ENCODE peak calls at places on chromosome 2, in seven cellular contexts. Z is GM20000, B is colonic mucosa, L is nephron progenitor cell, I is right lobe of liver, F is coronary artery, D is kidney epithelial cell. V is an unnamed sample.

GRCh38 chr2:60413819-60414178 is 139.7 kb downstream of the BCL11A start:
- DNase-seq in Z (peak), B (no peak), L (no peak), I (no peak), F (no peak), D (no peak), V (no peak)

GRCh38 chr2:26349690-26350089 is 3.1 kb upstream of the ADGRF3 start:
- DNase-seq in Z (no peak), B (no peak), L (no peak), I (no peak), F (no peak), D (no peak), V (no peak)

GRCh38 chr2:191202881-191203397 is 42.3 kb upstream of the MYO1B start:
- DNase-seq in Z (no peak), B (no peak), L (no peak), I (no peak), F (no peak), D (no peak), V (peak)

GRCh38 chr2:21461754-21462153 is 338.0 kb downstream of the TDRD15 start:
- DNase-seq in Z (no peak), B (no peak), L (no peak), I (no peak), F (no peak), D (no peak), V (no peak)

GRCh38 chr2:128603411-128603924 is 284.8 kb upstream of the HS6ST1 start:
- DNase-seq in Z (no peak), B (no peak), L (no peak), I (peak), F (peak), D (no peak), V (no peak)

GRCh38 chr2:95347681-95348608 is 50.8 kb downstream of the KCNIP3 start:
- DNase-seq in Z (no peak), B (peak), L (no peak), I (peak), F (peak), D (no peak), V (no peak)

GRCh38 chr2:20487392-20488135 is 40.7 kb downstream of the RHOB start:
- DNase-seq in Z (no peak), B (no peak), L (no peak), I (no peak), F (no peak), D (no peak), V (no peak)

GRCh38 chr2:160294339-160294803 is 94.3 kb upstream of the ITGB6 start:
- DNase-seq in Z (no peak), B (peak), L (no peak), I (peak), F (no peak), D (no peak), V (peak)

GRCh38 chr2:112566104-112566503 is 18.3 kb upstream of the CHCHD5 start:
- DNase-seq in Z (no peak), B (no peak), L (no peak), I (no peak), F (no peak), D (no peak), V (no peak)

GRCh38 chr2:31579996-31580320 is 780 bp downstream of the SRD5A2 start:
- DNase-seq in Z (no peak), B (no peak), L (no peak), I (no peak), F (no peak), D (no peak), V (no peak)

GRCh38 chr2:196801986-196802385 is 2.5 kb upstream of the GTF3C3 start:
- DNase-seq in Z (no peak), B (no peak), L (no peak), I (no peak), F (no peak), D (no peak), V (no peak)

GRCh38 chr2:23476786-23477185 is 91.8 kb downstream of the KLHL29 start:
- DNase-seq in Z (no peak), B (no peak), L (no peak), I (no peak), F (no peak), D (no peak), V (no peak)

GRCh38 chr2:37896319-37896718 is 28.8 kb upstream of the RMDN2 start:
- DNase-seq in Z (no peak), B (no peak), L (no peak), I (no peak), F (no peak), D (no peak), V (no peak)
- TF ChIP-seq CTCF in Z (no peak), B (no peak), L (no peak), I (peak), F (no peak), D (peak), V (no peak)

GRCh38 chr2:126972272-126972626 is 73.6 kb downstream of the TEX51 start:
- DNase-seq in Z (no peak), B (no peak), L (no peak), I (no peak), F (no peak), D (no peak), V (no peak)
- TF ChIP-seq CTCF in Z (no peak), B (peak), L (peak), I (no peak), F (peak), D (no peak), V (peak)

DNA sequence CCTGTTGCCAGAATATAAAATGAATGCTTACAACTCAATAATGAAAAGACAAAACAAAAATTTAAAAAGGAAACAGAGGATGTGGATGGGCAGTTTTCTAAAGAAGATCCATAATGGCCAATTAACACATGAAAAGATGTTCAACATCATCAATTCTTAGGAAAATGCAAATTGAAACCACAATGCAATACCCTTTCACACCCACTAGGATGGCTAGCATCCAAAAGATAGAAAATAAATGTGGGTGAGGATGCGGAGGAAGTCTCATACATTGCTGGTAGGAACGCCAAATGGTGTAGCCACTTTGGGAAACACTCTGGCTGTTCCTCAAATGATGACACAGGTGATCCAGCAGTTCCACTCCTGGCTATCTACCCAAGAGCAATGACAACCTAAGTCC is 130.5 kb downstream of the TNS1 start:
- DNase-seq in Z (no peak), B (no peak), L (no peak), I (no peak), F (no peak), D (no peak), V (no peak)
- TF ChIP-seq CTCF in Z (no peak), B (no peak), L (no peak), I (no peak), F (no peak), D (no peak), V (no peak)

DNA sequence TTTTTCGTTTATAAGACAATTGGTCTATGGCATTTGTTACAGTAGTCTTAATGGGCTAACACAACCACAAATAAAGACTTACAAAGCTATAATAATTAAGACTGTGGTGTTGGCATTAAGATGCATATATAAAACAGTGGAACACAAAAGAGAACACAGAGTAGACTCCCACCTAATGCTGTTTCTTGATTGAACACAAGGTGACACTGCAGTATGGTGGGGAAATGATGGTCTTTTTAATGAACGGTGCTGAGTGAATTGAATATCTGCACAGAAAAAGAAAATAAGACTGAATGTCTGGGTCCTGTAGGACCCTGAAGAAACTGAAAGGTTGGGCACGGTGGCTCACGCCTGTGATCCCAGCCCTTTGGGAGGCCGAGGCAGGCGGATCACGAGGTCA is 1136.6 kb upstream of the NXPH2 start:
- DNase-seq in Z (no peak), B (no peak), L (no peak), I (no peak), F (no peak), D (no peak), V (no peak)
- TF ChIP-seq CTCF in Z (no peak), B (no peak), L (no peak), I (no peak), F (no peak), D (no peak), V (no peak)

GRCh38 chr2:164913640-164914346 is 41.5 kb downstream of the SLC38A11 start:
- DNase-seq in Z (no peak), B (no peak), L (no peak), I (no peak), F (no peak), D (no peak), V (no peak)
- TF ChIP-seq CTCF in Z (no peak), B (peak), L (no peak), I (peak), F (peak), D (peak), V (no peak)

V was measured in activated CD8-positive, alpha-beta T cell treated with anti-CD3 and anti-CD28 coated beads for 36 hours.